ENCODE peak calls at places on chromosomes 16 and 17, in eight cellular contexts. V is HS-5; F is activated T-helper 1 cell treated with anti-CD3 and anti-CD28 coated beads, Interleukin-12 subunit alpha, Interleukin-12 subunit beta, Interleukin-2, Interleukin-4 antibody, amounts not matched to agents 30 ng/mL and 10 ng/mL and 1 ng/mL, durations not matched to agents 14 hours and 24 hours and 36 hours; S is NCI-H345; Y is central memory CD4-positive, alpha-beta T cell; X is GM03348; J is hypothalamus; Z is cardiac muscle cell. M is an unnamed sample.

GRCh38 chr17:82007495-82008257 is 15.0 kb downstream of the CENPX start:
- DNase-seq in V (no peak), F (no peak), S (no peak), Y (no peak), X (no peak), J (no peak), Z (no peak), M (no peak)

GRCh38 chr17:35523296-35523695 is 14.2 kb downstream of the SLFN12L start:
- DNase-seq in V (no peak), F (no peak), S (no peak), Y (no peak), X (no peak), J (no peak), Z (no peak), M (no peak)

GRCh38 chr16:68790130-68790761 is 53.1 kb upstream of the TANGO6 start:
- DNase-seq in V (peak), F (no peak), S (no peak), Y (no peak), X (peak), J (no peak), Z (peak), M (no peak)

GRCh38 chr17:77279448-77280303 is 138.9 kb downstream of the SEC14L1 start:
- DNase-seq in V (no peak), F (no peak), S (no peak), Y (no peak), X (no peak), J (no peak), Z (peak), M (no peak)

GRCh38 chr17:76317535-76317934 is 9.5 kb upstream of the QRICH2 start:
- DNase-seq in V (no peak), F (no peak), S (no peak), Y (no peak), X (no peak), J (no peak), Z (no peak), M (no peak)

GRCh38 chr17:73820686-73821448 is 176.6 kb upstream of the SDK2 start:
- DNase-seq in V (no peak), F (no peak), S (no peak), Y (no peak), X (no peak), J (no peak), Z (peak), M (no peak)

GRCh38 chr16:85712841-85713240 is 24.1 kb upstream of the GINS2 start:
- DNase-seq in V (no peak), F (no peak), S (peak), Y (no peak), X (no peak), J (no peak), Z (no peak), M (no peak)

GRCh38 chr16:89365044-89365467 is 125.3 kb downstream of the ANKRD11 start:
- DNase-seq in V (peak), F (no peak), S (no peak), Y (no peak), X (peak), J (no peak), Z (peak), M (no peak)

GRCh38 chr17:64984776-64985521 is 65.7 kb upstream of the LRRC37A3 start:
- DNase-seq in V (no peak), F (peak), S (no peak), Y (peak), X (peak), J (no peak), Z (peak), M (peak)

GRCh38 chr16:80027007-80027965 is 426.7 kb upstream of the MAF start:
- DNase-seq in V (peak), F (peak), S (peak), Y (peak), X (peak), J (no peak), Z (peak), M (no peak)

GRCh38 chr16:57134982-57135381 is 42.6 kb downstream of the CPNE2 start:
- DNase-seq in V (no peak), F (peak), S (no peak), Y (peak), X (no peak), J (no peak), Z (no peak), M (peak)

GRCh38 chr16:4944333-4945281 is 7.7 kb upstream of the PPL start:
- DNase-seq in V (peak), F (no peak), S (peak), Y (no peak), X (peak), J (no peak), Z (peak), M (no peak)

GRCh38 chr17:58052951-58053715 is 30.1 kb upstream of the DYNLL2 start:
- DNase-seq in V (no peak), F (no peak), S (no peak), Y (no peak), X (no peak), J (no peak), Z (no peak), M (peak)

GRCh38 chr16:23903001-23903414 is 67.2 kb downstream of the PRKCB start:
- DNase-seq in V (no peak), F (no peak), S (no peak), Y (no peak), X (no peak), J (no peak), Z (no peak), M (no peak)

GRCh38 chr16:82031116-82032084 is 3.7 kb upstream of the HSD17B2 start:
- DNase-seq in V (no peak), F (no peak), S (peak), Y (no peak), X (peak), J (no peak), Z (peak), M (peak)

GRCh38 chr16:876523-877241 is 76.1 kb upstream of the GNG13 start:
- DNase-seq in V (no peak), F (no peak), S (no peak), Y (no peak), X (no peak), J (no peak), Z (no peak), M (no peak)

M was measured in Jurkat, Clone E6-1.